ENCODE peak calls at places on chromosome 10, in seven cellular contexts. Q is pancreas, G is H9, Z is cardiac muscle cell, X is psoas muscle, Y is mucosa of descending colon, L is adrenal gland. E is an unnamed sample.
A peak's percentile ranks its signal among the peaks of the same experiment; 100 is the strongest.

GRCh38 chr10:117552156-117552620 is 9.6 kb downstream of the EMX2 start:
- DNase-seq in Q (no peak), G (peak; percentile 77), Z (no peak), X (no peak), Y (no peak), L (no peak), E (no peak)

GRCh38 chr10:17412323-17412722 is 42.1 kb downstream of the ST8SIA6 start:
- DNase-seq in Q (no peak), G (peak; percentile 55), Z (no peak), X (no peak), Y (no peak), L (no peak), E (no peak)

GRCh38 chr10:78267598-78267997 is 233.9 kb downstream of the RPS24 start:
- DNase-seq in Q (no peak), G (no peak), Z (no peak), X (no peak), Y (no peak), L (no peak), E (no peak)

GRCh38 chr10:48737866-48738265 is 53.2 kb downstream of the WDFY4 start:
- DNase-seq in Q (no peak), G (no peak), Z (no peak), X (no peak), Y (no peak), L (no peak), E (no peak)

GRCh38 chr10:108064856-108065255 is 900.4 kb upstream of the SORCS1 start:
- DNase-seq in Q (no peak), G (no peak), Z (no peak), X (no peak), Y (no peak), L (no peak), E (no peak)

GRCh38 chr10:31399171-31399570 is 80.2 kb downstream of the ZEB1 start:
- DNase-seq in Q (no peak), G (no peak), Z (no peak), X (no peak), Y (no peak), L (no peak), E (no peak)

GRCh38 chr10:8369666-8370065 is 315.2 kb downstream of the GATA3 start:
- DNase-seq in Q (no peak), G (no peak), Z (no peak), X (no peak), Y (no peak), L (no peak), E (no peak)

GRCh38 chr10:113041841-113042745 is 92.0 kb downstream of the TCF7L2 start:
- DNase-seq in Q (no peak), G (no peak), Z (no peak), X (no peak), Y (no peak), L (no peak), E (no peak)

DNA sequence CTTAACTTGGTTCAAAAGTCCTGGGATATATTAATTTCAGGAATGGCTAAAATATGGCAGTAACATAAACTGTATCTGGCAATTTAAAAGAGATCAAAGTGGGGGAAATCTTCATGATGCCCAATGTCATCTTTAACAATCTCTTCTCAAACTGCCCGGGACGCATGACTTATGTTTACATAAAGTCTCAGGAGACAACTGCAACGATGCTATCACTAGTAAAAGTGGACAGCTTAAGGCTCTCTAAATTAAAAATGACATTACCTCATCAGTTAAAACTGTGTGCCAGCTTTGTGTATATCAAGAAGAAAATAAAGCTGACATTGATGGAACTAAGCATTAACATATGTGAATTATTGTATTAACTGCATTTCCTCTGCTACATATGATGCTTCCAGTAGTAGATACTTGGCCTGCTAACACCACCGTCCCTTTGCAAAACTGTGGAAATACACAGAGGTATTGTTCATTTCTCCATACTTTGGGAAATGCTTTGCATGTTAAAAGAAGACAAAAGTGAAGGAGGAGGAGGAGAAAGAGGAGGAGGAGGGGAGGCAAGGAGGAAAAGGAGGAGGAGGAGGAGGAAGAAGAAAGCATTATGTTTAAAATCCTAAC is 62.4 kb downstream of the NRP1 start:
- DNase-seq in Q (no peak), G (no peak), Z (no peak), X (no peak), Y (no peak), L (no peak), E (no peak)
- H3K4me1 ChIP-seq in Q (no peaks in the 10 kb centered on the region), G (peaks cover 2% of the 10 kb centered on the region), Z (peaks cover 16% of the 10 kb centered on the region), X (peaks cover 39% of the 10 kb centered on the region), Y (peaks cover 6% of the 10 kb centered on the region), L (peaks cover 37% of the 10 kb centered on the region), E (peaks cover 91% of the 10 kb centered on the region)

DNA sequence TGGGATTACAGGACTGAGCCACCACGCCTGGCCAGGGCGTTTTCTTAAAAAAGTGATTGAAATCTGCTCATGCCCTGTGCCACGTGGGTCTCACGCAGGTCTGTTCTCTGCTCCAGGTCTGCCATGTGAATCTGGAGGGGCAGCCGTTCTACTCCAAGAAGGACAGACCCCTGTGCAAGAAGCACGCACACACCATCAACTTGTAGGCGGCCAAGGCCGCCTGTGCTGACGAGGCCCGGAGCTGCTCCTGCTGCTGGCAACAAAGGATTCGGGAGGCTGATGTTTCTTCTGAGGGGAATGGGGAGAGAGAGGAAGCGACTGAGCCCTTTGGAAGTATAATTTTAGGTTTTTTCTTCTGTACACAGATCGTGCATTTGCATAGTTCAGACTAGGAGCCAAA is 23.6 kb upstream of the BMPR1A start:
- DNase-seq in Q (no peak), G (no peak), Z (no peak), X (no peak), Y (no peak), L (no peak), E (no peak)
- H3K4me1 ChIP-seq in Q (no peaks in the 10 kb centered on the region), G (peaks cover 2% of the 10 kb centered on the region), Z (peaks cover 38% of the 10 kb centered on the region), X (peaks cover 46% of the 10 kb centered on the region), Y (no peaks in the 10 kb centered on the region), L (no peaks in the 10 kb centered on the region), E (peaks cover 71% of the 10 kb centered on the region)

DNA sequence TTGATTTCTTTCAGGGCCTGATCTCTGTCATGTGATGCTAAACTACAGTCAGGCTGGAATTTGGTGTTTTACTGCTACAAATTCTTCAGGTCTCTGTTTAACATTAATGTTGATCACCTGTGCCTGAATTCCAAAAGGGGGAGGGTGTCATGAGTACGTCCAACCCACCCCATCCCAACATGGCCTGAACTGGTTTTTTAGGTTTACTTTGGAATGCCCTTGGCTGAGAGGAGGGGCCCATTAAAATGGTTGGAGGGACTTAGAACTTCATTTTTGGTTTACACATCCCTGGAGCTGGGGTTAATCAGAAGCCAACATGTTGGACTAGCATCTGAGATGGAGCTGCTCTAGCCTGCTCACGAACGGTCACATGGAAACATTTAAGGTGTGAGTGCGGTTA is 60.8 kb upstream of the CFAP46 start:
- DNase-seq in Q (no peak), G (no peak), Z (no peak), X (no peak), Y (no peak), L (no peak), E (no peak)
- H3K4me1 ChIP-seq in Q (no peaks in the 10 kb centered on the region), G (no peaks in the 10 kb centered on the region), Z (peaks cover 6% of the 10 kb centered on the region), X (no peaks in the 10 kb centered on the region), Y (no peaks in the 10 kb centered on the region), L (no peaks in the 10 kb centered on the region), E (no peaks in the 10 kb centered on the region)

DNA sequence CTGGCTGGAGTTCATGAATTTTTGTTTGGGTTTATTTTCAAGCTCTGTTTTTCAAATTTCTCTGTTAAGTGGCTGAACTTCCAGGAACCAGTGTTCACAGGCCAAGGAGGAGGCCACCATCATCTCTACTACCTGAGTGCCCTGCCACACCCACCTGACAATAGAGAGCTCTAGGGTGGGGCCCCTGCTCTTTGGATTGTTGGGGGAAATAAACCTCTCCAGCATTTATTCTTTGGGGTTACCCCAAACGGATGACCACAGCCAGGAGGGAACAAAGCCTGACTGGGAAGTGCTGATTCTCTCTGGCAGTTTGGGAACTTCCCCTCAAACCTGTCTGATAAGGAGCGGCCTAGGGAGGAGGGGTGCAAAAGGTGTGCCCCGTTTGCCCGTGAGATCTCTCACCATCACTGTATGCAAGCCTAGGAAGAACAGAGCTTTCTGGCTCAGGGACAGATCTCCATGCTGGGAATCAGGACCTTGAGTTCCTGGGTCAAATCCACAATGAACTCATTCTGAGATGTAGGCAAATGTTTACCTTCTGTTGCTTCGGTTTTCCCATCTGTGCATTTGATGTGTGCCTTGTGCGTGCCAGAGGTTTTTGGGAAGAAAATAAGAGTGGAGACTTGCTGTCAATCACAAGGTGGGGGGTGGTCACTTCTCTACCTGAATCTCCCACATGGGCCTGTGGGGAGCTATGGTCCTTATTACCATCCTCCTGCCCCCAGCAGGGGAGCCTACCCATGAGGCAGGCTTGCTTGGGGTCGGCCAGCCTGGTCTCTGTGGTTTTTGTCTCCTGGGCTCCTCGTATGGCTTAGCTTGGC is 27.7 kb upstream of the PDCD4 start:
- DNase-seq in Q (peak; percentile 73), G (no peak), Z (no peak), X (no peak), Y (no peak), L (no peak), E (no peak)
- H3K4me1 ChIP-seq in Q (peaks cover 76% of the 10 kb centered on the region), G (no peaks in the 10 kb centered on the region), Z (no peaks in the 10 kb centered on the region), X (no peaks in the 10 kb centered on the region), Y (peaks cover 67% of the 10 kb centered on the region), L (peaks cover 10% of the 10 kb centered on the region), E (peaks cover 33% of the 10 kb centered on the region)

DNA sequence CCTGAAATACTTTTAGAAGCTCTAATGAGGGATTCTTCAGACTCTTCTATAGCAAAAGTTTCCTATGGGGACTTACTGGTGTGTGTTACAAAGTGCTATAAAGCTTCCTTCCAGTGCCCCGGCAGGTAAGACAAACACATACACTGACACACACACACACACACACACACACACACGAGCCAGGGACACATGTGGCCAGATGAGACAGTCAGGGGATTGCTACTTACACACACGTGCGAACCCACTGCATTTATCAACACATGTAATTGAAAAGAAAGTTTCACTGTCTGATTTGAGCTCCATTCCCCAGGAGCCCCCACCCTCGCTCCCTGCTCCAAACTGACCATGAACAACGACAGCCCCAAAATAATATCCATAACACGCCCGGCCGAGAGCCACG is 119.8 kb downstream of the PRPF18 start:
- DNase-seq in Q (peak; percentile 26), G (no peak), Z (no peak), X (no peak), Y (no peak), L (no peak), E (no peak)
- H3K4me1 ChIP-seq in Q (peaks cover 6% of the 10 kb centered on the region), G (peaks cover 2% of the 10 kb centered on the region), Z (peaks cover 17% of the 10 kb centered on the region), X (peaks cover 24% of the 10 kb centered on the region), Y (peaks cover 18% of the 10 kb centered on the region), L (peaks cover 12% of the 10 kb centered on the region), E (peaks cover 96% of the 10 kb centered on the region)

GRCh38 chr10:29656451-29656992 is 21.8 kb upstream of the SVIL start:
- DNase-seq in Q (no peak), G (no peak), Z (no peak), X (no peak), Y (no peak), L (no peak), E (no peak)

GRCh38 chr10:29659770-29660097 is 25.0 kb upstream of the SVIL start:
- DNase-seq in Q (no peak), G (no peak), Z (no peak), X (no peak), Y (no peak), L (no peak), E (no peak)

GRCh38 chr10:29658984-29659769 is 24.4 kb upstream of the SVIL start:
- DNase-seq in Q (peak; percentile 38), G (no peak), Z (no peak), X (peak; percentile 63), Y (no peak), L (peak; percentile 44), E (no peak)

GRCh38 chr10:29652192-29652591 is 17.4 kb upstream of the SVIL start:
- DNase-seq in Q (no peak), G (no peak), Z (no peak), X (no peak), Y (no peak), L (no peak), E (no peak)

GRCh38 chr10:29657719-29658274 is 23.0 kb upstream of the SVIL start:
- DNase-seq in Q (no peak), G (no peak), Z (no peak), X (no peak), Y (no peak), L (no peak), E (no peak)
- H3K4me1 ChIP-seq in Q (no peaks in the 10 kb centered on the region), G (peaks cover 5% of the 10 kb centered on the region), Z (peaks cover 8% of the 10 kb centered on the region), X (peaks cover 48% of the 10 kb centered on the region), Y (no peaks in the 10 kb centered on the region), L (peaks cover 39% of the 10 kb centered on the region), E (peaks cover 14% of the 10 kb centered on the region)